ENCODE peak calls at places on chromosomes 7 and 10, in four cellular contexts. V, I, R and U are unnamed samples.

GRCh38 chr7:135414850-135415439 is 95.0 kb downstream of the CNOT4 start:
- DNase-seq in I (peak), V (peak), R (no peak), U (peak)

GRCh38 chr7:44287488-44288380 is 37.7 kb downstream of the CAMK2B start:
- DNase-seq in V (no peak), R (peak), I (no peak), U (no peak)

GRCh38 chr10:17816208-17816607 is 7.1 kb downstream of the MRC1 start:
- DNase-seq in I (no peak), R (no peak), V (no peak), U (no peak)

GRCh38 chr10:30434273-30435067 is 486 bp downstream of the MAP3K8 start:
- DNase-seq in V (peak), R (peak), I (peak), U (peak)

GRCh38 chr7:67438913-67439312 is 442.3 kb downstream of the TYW1 start:
- DNase-seq in V (no peak), I (no peak), R (no peak), U (no peak)

GRCh38 chr7:114534957-114535356 is 120.3 kb downstream of the FOXP2 start:
- DNase-seq in I (no peak), V (no peak), R (no peak), U (no peak)

GRCh38 chr7:123916240-123916724 is 8.8 kb upstream of the SPAM1 start:
- DNase-seq in R (no peak), V (peak), I (no peak), U (peak)

GRCh38 chr10:4686644-4686996 is 139.4 kb upstream of the AKR1E2 start:
- DNase-seq in R (no peak), V (peak), I (peak), U (no peak)

GRCh38 chr10:68302871-68303270 is 29.0 kb upstream of the HNRNPH3 start:
- DNase-seq in V (no peak), I (no peak), R (no peak), U (no peak)

GRCh38 chr7:66055321-66055956 is 20.2 kb upstream of the ASL start:
- DNase-seq in V (no peak), R (no peak), I (peak), U (no peak)

GRCh38 chr10:125190414-125190813 is 30.1 kb upstream of the CTBP2 start:
- DNase-seq in R (no peak), V (no peak), I (no peak), U (no peak)

GRCh38 chr10:78028438-78029293 is 649 bp downstream of the POLR3A start:
- DNase-seq in V (no peak), R (peak), I (peak), U (no peak)

GRCh38 chr10:102704915-102705314 is 9.3 kb downstream of the ARL3 start:
- DNase-seq in V (no peak), I (peak), R (no peak), U (no peak)

GRCh38 chr10:52965489-52965888 is 192.9 kb upstream of the MBL2 start:
- DNase-seq in R (no peak), I (no peak), V (no peak), U (no peak)

GRCh38 chr10:45673074-45673628 is 579 bp upstream of the ZFAND4 start:
- DNase-seq in I (no peak), V (no peak), R (peak), U (no peak)

GRCh38 chr7:77415822-77416620 is at the start of gene GSAP:
- DNase-seq in V (no peak), I (peak), R (peak), U (peak)

GRCh38 chr7:82098410-82098809 is 328.6 kb upstream of the HGF start:
- DNase-seq in I (no peak), V (no peak), R (no peak), U (no peak)

GRCh38 chr10:89478739-89479116 is 56.7 kb downstream of the SLC16A12 start:
- DNase-seq in R (no peak), I (peak), V (no peak), U (no peak)

GRCh38 chr7:14340415-14341079 is 351.1 kb upstream of the ETV1 start:
- DNase-seq in R (no peak), V (no peak), I (no peak), U (no peak)

GRCh38 chr7:124085168-124085567 is 52.3 kb upstream of the TMEM229A start:
- DNase-seq in V (no peak), R (no peak), I (no peak), U (no peak)

GRCh38 chr10:84854439-84854838 is 526.0 kb downstream of the CCSER2 start:
- DNase-seq in V (no peak), R (no peak), I (no peak), U (no peak)

GRCh38 chr10:73076361-73077183 is 20.1 kb downstream of the P4HA1 start:
- DNase-seq in R (peak), I (peak), V (no peak), U (no peak)

GRCh38 chr7:97024209-97025129 is at the start of gene DLX5:
- DNase-seq in R (no peak), I (peak), V (no peak), U (no peak)